ENCODE peak calls at places on chromosomes 3 and 15, in five cellular contexts. Z is SK-N-SH, X is IMR-90, V is K562, Q is GM12878. F is an unnamed sample.

GRCh38 chr3:188000361-188000861 is 153.5 kb upstream of the LPP start:
- DNase-seq in Z (no peak), X (no peak), V (no peak), Q (no peak), F (no peak)

GRCh38 chr3:110384601-110385000 is 687.0 kb upstream of the NECTIN3 start:
- DNase-seq in Z (no peak), X (peak), V (no peak), Q (no peak), F (no peak)

GRCh38 chr15:27826902-27827321 is 272.2 kb downstream of the OCA2 start:
- DNase-seq in Z (no peak), X (peak), V (no peak), Q (no peak), F (no peak)

GRCh38 chr3:45896069-45896468 is 9.7 kb downstream of the CCR9 start:
- DNase-seq in Z (peak), X (no peak), V (no peak), Q (no peak), F (no peak)

GRCh38 chr15:77821188-77821958 is 188.7 kb upstream of the LINGO1 start:
- DNase-seq in Z (peak), X (peak), V (peak), Q (no peak), F (peak)

GRCh38 chr3:98733055-98733777 is 29.9 kb upstream of the ST3GAL6 start:
- DNase-seq in Z (peak), X (no peak), V (no peak), Q (no peak), F (peak)

GRCh38 chr3:153595186-153595815 is 433.3 kb downstream of the RAP2B start:
- DNase-seq in Z (peak), X (peak), V (no peak), Q (no peak), F (peak)

GRCh38 chr15:77974098-77974414 is 103.5 kb downstream of the TBC1D2B start:
- DNase-seq in Z (peak), X (peak), V (no peak), Q (no peak), F (no peak)

GRCh38 chr3:177146646-177147045 is 50.6 kb downstream of the TBL1XR1 start:
- DNase-seq in Z (no peak), X (peak), V (no peak), Q (no peak), F (no peak)

GRCh38 chr15:75309711-75310110 is 26.2 kb upstream of the COMMD4 start:
- DNase-seq in Z (no peak), X (no peak), V (no peak), Q (no peak), F (peak)

GRCh38 chr15:76059320-76060097 is at the start of gene TMEM266:
- DNase-seq in Z (peak), X (peak), V (peak), Q (no peak), F (no peak)

DNA sequence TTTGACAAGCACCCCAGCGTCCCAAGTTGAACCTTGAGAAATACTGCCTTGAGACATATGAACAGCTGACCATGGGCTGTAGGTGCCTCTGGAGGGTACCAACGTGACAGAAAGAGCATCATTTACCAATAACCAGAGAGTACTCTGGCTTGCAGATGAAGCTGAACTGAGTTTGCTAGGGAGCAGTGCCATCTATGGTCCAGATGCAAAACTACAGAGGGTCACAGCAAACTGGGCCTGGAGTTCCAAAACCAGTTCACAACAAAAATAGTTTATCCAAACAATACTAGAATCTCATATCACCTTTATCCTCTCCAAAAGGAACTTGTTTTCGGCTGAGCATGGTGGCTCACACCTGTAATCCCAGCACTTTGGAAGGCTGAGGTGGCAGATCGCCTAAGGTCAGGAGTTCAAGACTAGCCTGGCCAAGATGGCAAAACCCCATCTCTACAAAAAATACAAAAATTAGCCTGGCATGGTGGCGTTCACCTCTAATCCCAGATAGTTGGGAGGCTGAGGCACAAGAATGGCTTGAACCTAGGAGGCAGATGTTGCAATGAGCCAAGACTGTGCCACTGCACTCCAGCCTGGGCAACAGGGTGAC is 69.3 kb downstream of the CHAC1 start:
- DNase-seq in Z (peak), X (peak), V (peak), Q (peak), F (peak)
- TF ChIP-seq MXI1 in Z (no peak), X (no peak), V (no peak), Q (no peak), F (no peak)

DNA sequence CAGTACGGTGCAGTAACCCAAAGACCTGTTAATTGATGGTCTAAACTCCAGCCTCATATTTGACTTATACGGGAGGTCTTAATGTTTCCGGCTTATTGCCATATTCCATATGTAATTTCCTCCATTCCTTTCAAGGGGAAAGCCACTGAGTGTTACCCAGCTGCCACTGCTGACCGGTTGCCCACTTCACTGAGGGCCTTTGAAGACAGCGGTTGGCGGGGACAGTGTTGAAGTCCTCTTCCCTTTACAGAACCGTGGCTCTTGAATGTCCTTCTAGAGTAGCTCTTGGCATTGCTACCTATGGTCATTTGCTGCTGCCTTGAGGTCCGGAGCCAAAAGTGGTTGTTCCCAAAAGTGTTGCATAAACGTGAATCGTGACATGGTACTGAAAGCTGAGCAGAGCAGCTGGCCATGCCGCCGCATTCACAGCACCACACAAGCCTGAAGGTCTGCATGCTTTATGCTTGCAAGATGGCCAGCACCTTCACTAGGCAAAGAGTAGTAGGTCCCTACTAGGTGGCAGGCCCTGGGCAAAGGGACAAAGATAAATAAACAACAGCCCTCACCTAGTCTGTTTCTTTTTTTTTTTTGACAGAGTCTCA is 51.7 kb upstream of the CTDSPL start:
- DNase-seq in Z (no peak), X (no peak), V (no peak), Q (no peak), F (no peak)
- TF ChIP-seq MXI1 in Z (no peak), X (no peak), V (no peak), Q (no peak), F (no peak)

DNA sequence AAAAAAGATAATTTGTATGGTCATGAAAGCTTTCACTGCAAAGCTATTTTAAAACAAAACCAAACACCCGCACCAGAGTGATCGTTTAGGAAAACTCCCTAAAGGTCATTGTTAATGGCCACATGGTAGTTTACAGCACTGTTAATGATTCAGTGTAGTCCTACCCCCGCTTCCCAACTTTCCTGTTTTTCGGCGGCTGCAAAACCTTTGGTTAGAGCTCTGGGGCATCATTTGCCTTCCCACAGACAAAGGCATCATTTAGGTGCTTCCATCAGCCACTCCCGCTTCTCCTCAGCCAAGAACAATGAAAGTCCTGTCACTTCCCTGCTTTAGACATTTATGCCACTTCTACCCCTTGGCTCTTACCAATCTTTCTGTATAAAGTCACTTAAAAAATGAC is 10.6 kb downstream of the MELTF start:
- DNase-seq in Z (peak), X (no peak), V (no peak), Q (no peak), F (peak)
- TF ChIP-seq MXI1 in Z (no peak), X (no peak), V (no peak), Q (no peak), F (no peak)

GRCh38 chr15:51536965-51537574 is 85.5 kb downstream of the DMXL2 start:
- DNase-seq in Z (peak), X (peak), V (peak), Q (no peak), F (peak)
- TF ChIP-seq MXI1 in Z (no peak), X (no peak), V (no peak), Q (no peak), F (no peak)